ENCODE peak calls at places on chromosomes 4 and X, in five cellular contexts. One of them, this sample, is unnamed. For H3K9me3, the result is how much of the 10 kb centered on the place peaks cover.

GRCh38 chr4:172546782-172547181 is 621.8 kb upstream of the GALNT7 start:
- DNase-seq in ovary: no peak
- DNase-seq in upper lobe of left lung: no peak
- DNase-seq in K562: no peak
- DNase-seq in HCT116: no peak
- DNase-seq in this sample: no peak

GRCh38 chrX:20059467-20060128 is 57.1 kb downstream of the MAP7D2 start:
- DNase-seq in upper lobe of left lung: no peak
- DNase-seq in K562: no peak
- DNase-seq in ovary: no peak
- DNase-seq in HCT116: no peak
- DNase-seq in this sample: no peak

GRCh38 chr4:138588501-138588900 is 346.4 kb upstream of the SLC7A11 start:
- DNase-seq in ovary: no peak
- DNase-seq in HCT116: no peak
- DNase-seq in K562: no peak
- DNase-seq in upper lobe of left lung: no peak
- DNase-seq in this sample: no peak

GRCh38 chr4:51853027-51853682 is 10.2 kb downstream of the DCUN1D4 start:
- DNase-seq in HCT116: no peak
- DNase-seq in upper lobe of left lung: no peak
- DNase-seq in ovary: no peak
- DNase-seq in K562: peak
- DNase-seq in this sample: no peak

GRCh38 chrX:11412715-11413623 is 119.8 kb downstream of the AMELX start:
- DNase-seq in K562: peak
- DNase-seq in upper lobe of left lung: no peak
- DNase-seq in ovary: no peak
- DNase-seq in HCT116: no peak
- DNase-seq in this sample: no peak

GRCh38 chr4:54657556-54658313 is at the start of gene KIT:
- DNase-seq in upper lobe of left lung: peak
- DNase-seq in ovary: peak
- DNase-seq in K562: peak
- DNase-seq in HCT116: no peak
- DNase-seq in this sample: no peak

GRCh38 chrX:121165930-121166359 is 118.5 kb downstream of the GLUD2 start:
- DNase-seq in ovary: no peak
- DNase-seq in K562: no peak
- DNase-seq in HCT116: no peak
- DNase-seq in upper lobe of left lung: no peak
- DNase-seq in this sample: no peak

GRCh38 chr4:90415116-90415515 is 287.9 kb downstream of the CCSER1 start:
- DNase-seq in upper lobe of left lung: no peak
- DNase-seq in HCT116: no peak
- DNase-seq in ovary: no peak
- DNase-seq in K562: no peak
- DNase-seq in this sample: no peak

GRCh38 chrX:24203072-24203808 is 53.7 kb downstream of the ZFX start:
- DNase-seq in upper lobe of left lung: no peak
- DNase-seq in ovary: no peak
- DNase-seq in K562: no peak
- DNase-seq in HCT116: no peak
- DNase-seq in this sample: no peak

GRCh38 chrX:151754042-151754419 is 19.5 kb downstream of the CNGA2 start:
- DNase-seq in K562: no peak
- DNase-seq in upper lobe of left lung: no peak
- DNase-seq in ovary: no peak
- DNase-seq in HCT116: peak
- DNase-seq in this sample: no peak

GRCh38 chr4:157012781-157013180 is 41.2 kb upstream of the PDGFC start:
- DNase-seq in HCT116: no peak
- DNase-seq in upper lobe of left lung: no peak
- DNase-seq in K562: no peak
- DNase-seq in ovary: no peak
- DNase-seq in this sample: no peak

GRCh38 chr4:77349796-77350195 is 192.8 kb downstream of the CCNG2 start:
- DNase-seq in ovary: no peak
- DNase-seq in upper lobe of left lung: no peak
- DNase-seq in K562: no peak
- DNase-seq in HCT116: no peak
- DNase-seq in this sample: no peak

GRCh38 chrX:153765138-153766079 is 1.4 kb downstream of the PLXNB3 start:
- DNase-seq in K562: peak
- DNase-seq in HCT116: no peak
- DNase-seq in ovary: peak
- DNase-seq in upper lobe of left lung: peak
- DNase-seq in this sample: no peak

GRCh38 chrX:12210921-12211320 is 72.6 kb downstream of the FRMPD4 start:
- DNase-seq in K562: no peak
- DNase-seq in HCT116: no peak
- DNase-seq in ovary: no peak
- DNase-seq in upper lobe of left lung: no peak
- DNase-seq in this sample: no peak

GRCh38 chrX:20139966-20140365 is 1.7 kb downstream of the EIF1AX start:
- DNase-seq in HCT116: no peak
- DNase-seq in K562: no peak
- DNase-seq in upper lobe of left lung: no peak
- DNase-seq in ovary: no peak
- DNase-seq in this sample: no peak

GRCh38 chrX:14943963-14944362 is 70.7 kb downstream of the MOSPD2 start:
- DNase-seq in K562: no peak
- DNase-seq in upper lobe of left lung: no peak
- DNase-seq in HCT116: no peak
- DNase-seq in ovary: no peak
- DNase-seq in this sample: no peak

GRCh38 chrX:109822861-109823260 is 89.8 kb upstream of the ACSL4 start:
- DNase-seq in ovary: no peak
- DNase-seq in upper lobe of left lung: no peak
- DNase-seq in K562: peak
- DNase-seq in HCT116: no peak
- DNase-seq in this sample: no peak

GRCh38 chrX:74242050-74242449 is 61.9 kb upstream of the ZCCHC13 start:
- DNase-seq in upper lobe of left lung: no peak
- DNase-seq in ovary: no peak
- DNase-seq in K562: no peak
- DNase-seq in HCT116: no peak
- DNase-seq in this sample: no peak

GRCh38 chr4:186807131-186807530 is 83.5 kb upstream of the FAT1 start:
- DNase-seq in ovary: no peak
- DNase-seq in K562: no peak
- DNase-seq in HCT116: no peak
- DNase-seq in upper lobe of left lung: no peak
- DNase-seq in this sample: no peak

GRCh38 chr4:26081795-26082498 is 167.9 kb downstream of the SMIM20 start:
- DNase-seq in HCT116: peak
- DNase-seq in ovary: no peak
- DNase-seq in K562: peak
- DNase-seq in upper lobe of left lung: no peak
- DNase-seq in this sample: peak

GRCh38 chr4:24885342-24885741 is 27.5 kb downstream of the CCDC149 start:
- DNase-seq in HCT116: no peak
- DNase-seq in upper lobe of left lung: no peak
- DNase-seq in ovary: no peak
- DNase-seq in K562: no peak
- DNase-seq in this sample: no peak

GRCh38 chrX:139563251-139563650 is 32.7 kb downstream of the F9 start:
- DNase-seq in K562: no peak
- DNase-seq in upper lobe of left lung: no peak
- DNase-seq in HCT116: no peak
- DNase-seq in ovary: no peak
- DNase-seq in this sample: no peak

GRCh38 chr4:100981447-100982204 is 365.7 kb downstream of the PPP3CA start:
- DNase-seq in HCT116: no peak
- DNase-seq in K562: no peak
- DNase-seq in ovary: no peak
- DNase-seq in upper lobe of left lung: no peak
- DNase-seq in this sample: no peak

GRCh38 chr4:31007858-31008257 is 287.7 kb downstream of the PCDH7 start:
- DNase-seq in HCT116: no peak
- DNase-seq in upper lobe of left lung: no peak
- DNase-seq in ovary: no peak
- DNase-seq in K562: no peak
- DNase-seq in this sample: no peak

GRCh38 chrX:133005038-133005437 is 46.6 kb upstream of the HS6ST2 start:
- DNase-seq in ovary: no peak
- DNase-seq in HCT116: no peak
- DNase-seq in upper lobe of left lung: no peak
- DNase-seq in K562: peak
- DNase-seq in this sample: no peak

GRCh38 chrX:153857348-153857903 is 27.1 kb upstream of the PDZD4 start:
- DNase-seq in K562: peak
- DNase-seq in HCT116: no peak
- DNase-seq in upper lobe of left lung: no peak
- DNase-seq in ovary: no peak
- DNase-seq in this sample: no peak

GRCh38 chr4:112855058-112855457 is 194.4 kb upstream of the ANK2 start:
- DNase-seq in K562: no peak
- DNase-seq in ovary: no peak
- DNase-seq in upper lobe of left lung: no peak
- DNase-seq in HCT116: no peak
- DNase-seq in this sample: no peak
- H3K27ac ChIP-seq in K562: no peak
- H3K27ac ChIP-seq in ovary: no peak
- H3K27ac ChIP-seq in upper lobe of left lung: no peak
- H3K27ac ChIP-seq in HCT116: no peak
- H3K27ac ChIP-seq in this sample: no peak

GRCh38 chr4:152480901-152481300 is 55.0 kb downstream of the FBXW7 start:
- DNase-seq in K562: no peak
- DNase-seq in ovary: no peak
- DNase-seq in upper lobe of left lung: no peak
- DNase-seq in HCT116: no peak
- DNase-seq in this sample: no peak

GRCh38 chr4:152482211-152482610 is 53.7 kb downstream of the FBXW7 start:
- DNase-seq in ovary: no peak
- DNase-seq in HCT116: no peak
- DNase-seq in upper lobe of left lung: no peak
- DNase-seq in K562: no peak
- DNase-seq in this sample: no peak

GRCh38 chr4:152478456-152479237 is 57.2 kb downstream of the FBXW7 start:
- DNase-seq in K562: no peak
- DNase-seq in ovary: no peak
- DNase-seq in HCT116: no peak
- DNase-seq in upper lobe of left lung: no peak
- DNase-seq in this sample: no peak

GRCh38 chr4:152479428-152480026 is 56.4 kb downstream of the FBXW7 start:
- DNase-seq in ovary: no peak
- DNase-seq in HCT116: no peak
- DNase-seq in K562: no peak
- DNase-seq in upper lobe of left lung: no peak
- DNase-seq in this sample: no peak

GRCh38 chr4:152480356-152480755 is 55.5 kb downstream of the FBXW7 start:
- DNase-seq in ovary: no peak
- DNase-seq in HCT116: no peak
- DNase-seq in K562: no peak
- DNase-seq in upper lobe of left lung: no peak
- DNase-seq in this sample: no peak
- H3K4me3 ChIP-seq in ovary: no peak
- H3K4me3 ChIP-seq in HCT116: no peak
- H3K4me3 ChIP-seq in K562: no peak
- H3K4me3 ChIP-seq in upper lobe of left lung: no peak
- H3K4me3 ChIP-seq in this sample: no peak

DNA sequence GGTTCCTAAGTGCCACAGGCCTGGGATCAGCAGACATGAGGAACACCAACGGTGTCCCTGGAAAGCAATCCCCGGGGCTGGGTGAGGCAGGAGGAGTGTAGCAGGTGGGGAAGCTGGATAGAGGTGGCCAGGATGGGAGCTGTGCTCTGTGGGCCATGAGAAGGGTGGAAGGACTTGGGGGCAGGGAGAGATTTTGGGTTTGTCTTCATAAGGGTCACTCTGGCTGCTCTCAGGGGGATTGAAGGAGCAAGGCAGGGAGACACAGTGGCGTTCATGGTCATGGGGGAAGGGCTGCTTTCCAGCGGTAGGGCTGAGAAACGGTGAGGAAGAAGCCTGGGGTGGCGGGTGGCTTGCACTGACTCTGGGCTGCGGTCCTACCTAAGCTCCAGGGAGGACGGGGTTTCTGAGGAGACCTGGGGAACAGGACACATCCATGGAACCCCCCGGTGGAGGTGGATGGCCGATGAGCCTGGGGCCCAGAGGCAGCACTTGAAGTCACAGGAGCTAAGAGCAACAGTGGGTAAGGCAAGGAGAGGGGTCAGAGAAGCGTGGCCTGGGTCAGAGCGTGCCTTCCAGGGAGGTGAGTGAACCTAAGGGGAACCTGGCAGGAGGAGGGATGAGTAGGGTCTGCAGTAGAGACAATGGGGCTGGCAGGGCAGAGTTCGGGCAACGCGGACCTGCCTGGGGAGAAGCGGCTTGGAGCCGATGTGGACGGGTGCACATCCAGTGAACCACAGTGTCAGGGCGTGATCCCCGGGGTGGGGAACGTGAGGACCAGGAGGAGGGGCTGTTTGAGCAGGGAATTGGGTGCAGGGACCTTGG is 12.4 kb upstream of the CTBP1 start:
- DNase-seq in K562: no peak
- DNase-seq in ovary: no peak
- DNase-seq in upper lobe of left lung: peak
- DNase-seq in HCT116: no peak
- DNase-seq in this sample: no peak
- H3K9me3 ChIP-seq in K562: under half
- H3K9me3 ChIP-seq in ovary: under half
- H3K9me3 ChIP-seq in upper lobe of left lung: under half
- H3K9me3 ChIP-seq in HCT116: under half
- H3K9me3 ChIP-seq in this sample: under half

GRCh38 chrX:38880460-38880859 is 79.2 kb downstream of the MID1IP1 start:
- DNase-seq in ovary: no peak
- DNase-seq in K562: peak
- DNase-seq in upper lobe of left lung: no peak
- DNase-seq in HCT116: no peak
- DNase-seq in this sample: no peak

GRCh38 chrX:38879631-38880220 is 78.5 kb downstream of the MID1IP1 start:
- DNase-seq in K562: no peak
- DNase-seq in HCT116: no peak
- DNase-seq in ovary: no peak
- DNase-seq in upper lobe of left lung: no peak
- DNase-seq in this sample: no peak

GRCh38 chrX:38881727-38882126 is 80.5 kb downstream of the MID1IP1 start:
- DNase-seq in ovary: no peak
- DNase-seq in upper lobe of left lung: no peak
- DNase-seq in K562: no peak
- DNase-seq in HCT116: no peak
- DNase-seq in this sample: no peak

GRCh38 chrX:38882894-38883620 is 81.8 kb downstream of the MID1IP1 start:
- DNase-seq in HCT116: peak
- DNase-seq in upper lobe of left lung: no peak
- DNase-seq in ovary: no peak
- DNase-seq in K562: no peak
- DNase-seq in this sample: no peak

DNA sequence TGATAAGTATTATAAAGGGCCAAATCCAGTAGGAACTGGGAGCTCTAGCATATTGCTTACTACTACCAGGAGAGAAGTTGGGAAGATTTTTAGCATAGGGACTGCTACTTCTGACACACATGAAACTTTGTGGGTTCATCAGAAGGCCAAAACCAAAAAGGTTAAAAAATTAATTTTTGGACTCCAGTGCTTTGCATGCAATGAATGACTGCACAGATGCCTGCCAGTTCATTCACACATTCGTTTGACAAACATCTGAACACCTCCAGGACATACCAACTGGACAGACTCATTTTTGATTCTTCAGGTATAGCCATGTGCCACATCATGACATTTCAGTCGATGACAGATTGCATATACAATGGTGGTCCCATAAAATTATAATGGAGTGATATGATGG is 79.8 kb downstream of the MID1IP1 start:
- DNase-seq in HCT116: no peak
- DNase-seq in ovary: no peak
- DNase-seq in K562: no peak
- DNase-seq in upper lobe of left lung: no peak
- DNase-seq in this sample: no peak
- H3K27ac ChIP-seq in HCT116: no peak
- H3K27ac ChIP-seq in ovary: no peak
- H3K27ac ChIP-seq in K562: no peak
- H3K27ac ChIP-seq in upper lobe of left lung: no peak
- H3K27ac ChIP-seq in this sample: no peak